ENCODE peak calls at places on chromosomes 3 and 15, in eight cellular contexts. M is thoracic aorta, G is H9, F is esophagus squamous epithelium, N is heart left ventricle, E is Peyer's patch, Q is cardiac muscle cell, O is aorta. L is an unnamed sample.

GRCh38 chr3:169241928-169242751 is 421.4 kb downstream of the MECOM start:
- DNase-seq in F (no peak), M (no peak), E (no peak), N (peak; percentile 49), Q (peak; percentile 89), O (peak; percentile 52), G (peak; percentile 61), L (peak; percentile 69)

GRCh38 chr3:185847506-185847905 is 22.7 kb upstream of the IGF2BP2 start:
- DNase-seq in Q (no peak), E (no peak), F (no peak), M (no peak), N (no peak), O (no peak), G (no peak), L (no peak)

GRCh38 chr15:35485411-35485810 is 60.6 kb downstream of the DPH6 start:
- DNase-seq in Q (no peak), N (no peak), O (no peak), M (no peak), F (no peak), E (no peak), G (no peak), L (no peak)

GRCh38 chr15:64017082-64017588 is 29.1 kb downstream of the DAPK2 start:
- DNase-seq in E (no peak), G (no peak), N (no peak), O (no peak), M (no peak), F (no peak), Q (no peak), L (no peak)

GRCh38 chr3:54818942-54819341 is 108.9 kb downstream of the LRTM1 start:
- DNase-seq in O (no peak), N (no peak), F (no peak), E (no peak), Q (no peak), M (no peak), G (no peak), L (no peak)

GRCh38 chr3:19348929-19349564 is 200.7 kb downstream of the KCNH8 start:
- DNase-seq in E (no peak), Q (peak; percentile 33), F (no peak), M (no peak), O (no peak), N (no peak), G (peak; percentile 28), L (no peak)

GRCh38 chr15:67185621-67186225 is 68.7 kb downstream of the AAGAB start:
- DNase-seq in Q (peak; percentile 60), E (no peak), M (no peak), O (no peak), N (no peak), F (no peak), G (no peak), L (no peak)

GRCh38 chr3:78257956-78258530 is 1218.1 kb downstream of the ROBO2 start:
- DNase-seq in M (no peak), F (no peak), G (no peak), N (no peak), E (no peak), O (no peak), Q (no peak), L (no peak)

GRCh38 chr3:169077394-169077906 is 586.1 kb downstream of the MECOM start:
- DNase-seq in O (no peak), M (no peak), F (no peak), G (no peak), Q (no peak), N (no peak), E (no peak), L (no peak)

GRCh38 chr15:51067510-51067909 is 27.2 kb downstream of the TNFAIP8L3 start:
- DNase-seq in F (no peak), N (no peak), Q (no peak), E (no peak), O (no peak), M (no peak), G (no peak), L (no peak)

GRCh38 chr3:141877911-141878310 is 1.5 kb downstream of the ATP1B3 start:
- DNase-seq in E (no peak), N (no peak), G (no peak), O (no peak), Q (peak; percentile 54), F (no peak), M (no peak), L (peak; percentile 34)

GRCh38 chr3:28726840-28727239 is 378.2 kb upstream of the AZI2 start:
- DNase-seq in O (peak; percentile 58), G (peak; percentile 69), M (no peak), N (peak; percentile 60), Q (peak; percentile 65), E (no peak), F (no peak), L (peak; percentile 70)

GRCh38 chr3:186722457-186722856 is 5.3 kb downstream of the KNG1 start:
- DNase-seq in F (no peak), O (no peak), M (no peak), G (peak; percentile 65), Q (peak; percentile 12), N (no peak), E (no peak), L (no peak)

GRCh38 chr15:73517566-73517965 is 74.6 kb downstream of the REC114 start:
- DNase-seq in Q (no peak), M (no peak), N (peak; percentile 38), E (no peak), F (no peak), O (no peak), G (no peak), L (no peak)

GRCh38 chr3:194112120-194113106 is 23.5 kb upstream of the HES1 start:
- DNase-seq in O (no peak), M (no peak), G (no peak), F (no peak), Q (no peak), E (no peak), N (no peak), L (no peak)

GRCh38 chr3:19029837-19030835 is 118.2 kb upstream of the KCNH8 start:
- DNase-seq in F (no peak), M (no peak), G (peak; percentile 27), O (no peak), E (no peak), N (no peak), Q (no peak), L (no peak)

GRCh38 chr3:140523600-140523999 is 154.3 kb upstream of the TRIM42 start:
- DNase-seq in M (no peak), E (no peak), G (no peak), F (no peak), N (no peak), Q (no peak), O (no peak), L (peak; percentile 20)

GRCh38 chr3:181698263-181698944 is 13.3 kb upstream of the SOX2 start:
- DNase-seq in O (no peak), G (peak; percentile 41), M (no peak), F (no peak), N (no peak), E (no peak), Q (no peak), L (no peak)

GRCh38 chr15:82047493-82048446 is 2.0 kb upstream of the MEX3B start:
- DNase-seq in O (no peak), M (no peak), G (peak; percentile 57), E (no peak), N (no peak), F (no peak), Q (peak; percentile 50), L (peak; percentile 36)

GRCh38 chr3:141699907-141700306 is 38.2 kb upstream of the RNF7 start:
- DNase-seq in Q (no peak), M (no peak), E (no peak), N (no peak), G (no peak), F (no peak), O (no peak), L (no peak)

GRCh38 chr15:73127302-73127936 is 75.2 kb downstream of the NEO1 start:
- DNase-seq in N (no peak), G (peak; percentile 50), Q (peak; percentile 48), F (no peak), M (no peak), O (no peak), E (no peak), L (peak; percentile 54)

DNA sequence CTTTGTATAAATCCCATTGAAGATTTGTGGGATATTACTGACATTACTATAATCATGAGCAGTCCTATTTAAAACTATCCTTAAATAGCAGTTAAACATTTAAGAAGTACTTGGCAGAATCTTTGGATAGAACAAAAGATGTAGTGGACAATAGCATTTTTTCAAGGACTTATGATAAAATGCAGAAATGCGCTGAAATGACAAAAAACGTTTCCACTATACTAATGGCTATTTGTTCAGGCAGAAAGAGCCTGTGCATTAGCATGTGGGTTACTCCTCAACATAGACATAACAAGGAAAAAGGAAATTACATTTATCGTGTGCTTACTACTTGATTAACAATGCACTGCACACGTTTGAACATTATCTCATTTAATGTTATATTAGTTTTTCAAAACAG is 80.7 kb downstream of the GADL1 start:
- DNase-seq in O (no peak), E (no peak), M (no peak), F (no peak), N (no peak), G (no peak), Q (no peak), L (no peak)
- H3K27ac ChIP-seq in O (no peak overlapping the region), E (no peak overlapping the region), M (no peak overlapping the region), F (no peak overlapping the region), N (no peak overlapping the region), G (no peak overlapping the region), Q (no peak overlapping the region), L (no peak overlapping the region)

GRCh38 chr3:188306435-188306980 is 152.6 kb downstream of the LPP start:
- DNase-seq in Q (no peak), M (no peak), O (no peak), F (no peak), G (no peak), N (no peak), E (no peak), L (no peak)
- H3K27me3 ChIP-seq in Q (no peaks in the 10 kb centered on the region), M (no peaks in the 10 kb centered on the region), O (no peaks in the 10 kb centered on the region), F (no peaks in the 10 kb centered on the region), G (no peaks in the 10 kb centered on the region), N (no peaks in the 10 kb centered on the region), E (no peaks in the 10 kb centered on the region), L (no peaks in the 10 kb centered on the region)

GRCh38 chr3:111859061-111859973 is at the start of gene PHLDB2:
- DNase-seq in O (peak; percentile 91), E (peak; percentile 42), G (peak; percentile 92), Q (peak; percentile 87), N (peak; percentile 88), M (peak; percentile 49), F (no peak), L (peak; percentile 95)
- H3K27ac ChIP-seq in O (peak within 1 kb of the TSS; percentile 95), E (peak within 1 kb of the TSS; percentile 96), G (no peak within 1 kb of the TSS), Q (peak within 1 kb of the TSS; percentile 81), N (peak within 1 kb of the TSS; percentile 99), M (peak within 1 kb of the TSS; percentile 98), F (peak within 1 kb of the TSS; percentile 95), L (peak within 1 kb of the TSS; percentile 100)

GRCh38 chr15:42085721-42086120 is 8.6 kb downstream of the PLA2G4D start:
- DNase-seq in G (no peak), F (no peak), E (no peak), N (no peak), Q (no peak), O (no peak), M (no peak), L (no peak)
- H3K27me3 ChIP-seq in G (no peaks in the 10 kb centered on the region), F (no peaks in the 10 kb centered on the region), E (no peaks in the 10 kb centered on the region), N (no peaks in the 10 kb centered on the region), Q (no peaks in the 10 kb centered on the region), O (no peaks in the 10 kb centered on the region), M (no peaks in the 10 kb centered on the region), L (no peaks in the 10 kb centered on the region)

DNA sequence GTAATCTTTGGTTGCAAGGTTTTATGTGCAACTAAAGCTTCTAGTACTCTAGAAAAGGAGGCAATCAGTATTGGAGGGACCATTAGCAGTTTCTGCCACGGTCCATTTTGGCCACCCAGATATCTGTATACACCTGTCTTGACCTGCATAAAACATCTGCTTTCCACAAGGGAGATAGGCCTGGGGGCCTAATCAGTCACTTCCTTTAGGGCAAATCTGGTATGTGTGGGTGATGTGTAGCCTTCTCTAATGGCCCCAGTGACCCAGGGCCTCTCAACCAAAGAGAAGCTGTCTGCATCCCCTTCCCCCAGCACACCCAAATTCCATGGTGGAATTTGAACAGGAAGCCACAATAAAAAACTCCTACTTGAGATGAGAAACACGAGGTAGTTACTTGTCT is 19.5 kb downstream of the IRAK2 start:
- DNase-seq in N (no peak), F (no peak), Q (no peak), G (no peak), O (no peak), E (no peak), M (no peak), L (no peak)
- H3K27ac ChIP-seq in N (no peak overlapping the region), F (no peak overlapping the region), Q (no peak overlapping the region), G (no peak overlapping the region), O (no peak overlapping the region), E (no peak overlapping the region), M (no peak overlapping the region), L (no peak overlapping the region)